ENCODE peak calls at places on chromosomes 16 and 17, in nine cellular contexts. J is H1, Y is upper lobe of left lung, O is stomach, G is sigmoid colon, K is K562, V is suprapubic skin, B is GM12878, H is HepG2. A is an unnamed sample.

GRCh38 chr16:49856741-49857330 is 924 bp upstream of the ZNF423 start:
- DNase-seq in G (peak; percentile 91), V (no peak), J (no peak), O (peak; percentile 74), B (no peak), K (peak; percentile 59), H (peak; percentile 50), Y (peak; percentile 91), A (peak; percentile 86)

GRCh38 chr17:72538921-72539352 is 418.1 kb downstream of the SOX9 start:
- DNase-seq in B (no peak), O (peak; percentile 63), Y (no peak), K (no peak), H (no peak), J (no peak), G (no peak), V (no peak), A (peak; percentile 31)

GRCh38 chr17:49260922-49261291 is 30.3 kb upstream of the PHOSPHO1 start:
- DNase-seq in K (no peak), O (no peak), J (no peak), G (no peak), H (no peak), B (no peak), V (no peak), Y (peak; percentile 50), A (no peak)

GRCh38 chr17:70905796-70906195 is 736.5 kb downstream of the KCNJ2 start:
- DNase-seq in Y (no peak), V (no peak), B (no peak), J (no peak), H (no peak), O (no peak), K (no peak), G (no peak), A (no peak)

GRCh38 chr17:28493467-28493866 is 12.7 kb upstream of the FOXN1 start:
- DNase-seq in J (no peak), K (no peak), O (no peak), G (no peak), B (no peak), V (no peak), H (no peak), Y (no peak), A (no peak)

GRCh38 chr17:29390856-29391631 is 881 bp downstream of the TAOK1 start:
- DNase-seq in Y (no peak), K (peak; percentile 56), V (peak; percentile 65), J (no peak), G (no peak), H (peak; percentile 46), B (no peak), O (no peak), A (peak; percentile 25)

GRCh38 chr16:88702364-88703210 is 3.6 kb downstream of the RNF166 start:
- DNase-seq in J (no peak), O (no peak), Y (peak; percentile 43), H (no peak), K (no peak), B (no peak), G (no peak), V (no peak), A (no peak)

GRCh38 chr16:52690468-52690867 is 143.5 kb upstream of the TOX3 start:
- DNase-seq in H (no peak), O (no peak), B (no peak), J (no peak), V (no peak), Y (no peak), G (no peak), K (no peak), A (no peak)

GRCh38 chr17:75720656-75721462 is at the start of gene ITGB4:
- DNase-seq in O (peak; percentile 91), H (peak; percentile 39), J (peak; percentile 50), V (peak; percentile 70), G (no peak), B (no peak), Y (peak; percentile 94), K (peak; percentile 40), A (peak; percentile 91)

GRCh38 chr17:64216385-64217248 is 46.4 kb downstream of the TEX2 start:
- DNase-seq in G (no peak), B (peak; percentile 26), K (peak; percentile 74), J (no peak), Y (no peak), O (peak; percentile 53), V (no peak), H (peak; percentile 94), A (peak; percentile 49)

GRCh38 chr17:76407509-76407908 is 23.1 kb downstream of the SPHK1 start:
- DNase-seq in H (no peak), Y (no peak), G (no peak), J (no peak), B (no peak), O (no peak), K (no peak), V (no peak), A (no peak)

GRCh38 chr16:740764-741505 is at the start of gene CIAO3:
- DNase-seq in Y (peak; percentile 99), J (no peak), H (peak; percentile 79), B (peak; percentile 60), K (peak; percentile 94), G (peak; percentile 94), O (peak; percentile 91), V (peak; percentile 92), A (peak; percentile 91)

GRCh38 chr17:16450028-16450427 is 34.7 kb downstream of the TRPV2 start:
- DNase-seq in V (no peak), O (no peak), B (no peak), Y (no peak), H (no peak), J (no peak), G (no peak), K (no peak), A (no peak)

GRCh38 chr17:27407916-27408846 is 48.1 kb upstream of the KSR1 start:
- DNase-seq in V (no peak), Y (no peak), G (no peak), J (no peak), B (no peak), K (no peak), O (peak; percentile 16), H (peak; percentile 9), A (no peak)

GRCh38 chr17:77373298-77374169 is 232.8 kb downstream of the SEC14L1 start:
- DNase-seq in V (no peak), Y (peak; percentile 90), G (peak; percentile 77), J (no peak), H (no peak), K (peak; percentile 48), O (peak; percentile 44), B (no peak), A (peak; percentile 37)

GRCh38 chr16:20904507-20905079 is 4.0 kb downstream of the LYRM1 start:
- DNase-seq in H (peak; percentile 40), B (peak; percentile 49), O (peak; percentile 30), V (no peak), G (no peak), K (no peak), Y (peak; percentile 38), J (no peak), A (no peak)

GRCh38 chr16:20906871-20907255 is 6.3 kb downstream of the LYRM1 start:
- DNase-seq in Y (no peak), G (no peak), J (no peak), B (no peak), K (no peak), O (no peak), V (no peak), H (no peak), A (no peak)

GRCh38 chr16:20905576-20905975 is 5.0 kb downstream of the LYRM1 start:
- DNase-seq in O (no peak), V (no peak), Y (no peak), B (no peak), K (no peak), G (no peak), J (no peak), H (no peak), A (no peak)

GRCh38 chr16:20903889-20904506 is 3.4 kb downstream of the LYRM1 start:
- DNase-seq in J (no peak), Y (no peak), V (no peak), H (no peak), B (no peak), G (no peak), K (no peak), O (no peak), A (no peak)

DNA sequence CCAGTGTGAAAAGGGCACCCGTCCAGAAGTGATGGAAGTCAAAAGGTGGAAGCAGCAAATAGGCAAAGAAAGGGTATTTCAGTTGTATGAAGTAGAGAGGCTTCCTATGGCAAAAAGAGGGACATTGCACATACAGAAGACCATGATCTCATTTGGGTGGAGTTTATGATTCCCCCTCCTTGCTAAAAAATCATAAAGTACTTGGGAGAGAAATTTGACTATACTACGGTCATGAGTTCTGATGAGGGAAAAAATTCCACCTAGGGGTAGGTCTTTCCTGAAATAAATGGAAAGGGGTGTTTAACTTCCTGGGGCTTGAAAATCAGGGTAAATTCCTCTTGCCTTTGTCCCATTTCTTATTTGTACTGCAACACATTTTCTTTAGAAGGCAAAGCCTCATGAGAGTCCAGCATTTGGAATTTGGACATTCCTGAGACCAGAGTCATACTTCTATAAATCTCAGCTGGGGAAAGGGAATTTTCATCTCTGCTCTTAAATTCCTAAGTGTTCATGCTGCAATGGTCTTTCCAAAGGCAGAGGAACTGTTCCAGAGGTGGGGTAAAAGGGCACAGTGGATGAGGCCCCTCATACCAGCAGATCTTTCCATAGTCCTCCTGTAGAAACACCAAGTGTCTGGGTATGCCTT is 5.8 kb downstream of the LYRM1 start:
- DNase-seq in O (no peak), Y (no peak), H (no peak), K (no peak), V (no peak), G (no peak), J (no peak), B (no peak), A (no peak)
- TF ChIP-seq POLR2AphosphoS5 in O (no peak), Y (no peak), H (no peak), K (no peak), V (peak; percentile 19), G (peak; percentile 5), J (no peak), B (no peak), A (peak; percentile 20)

GRCh38 chr16:65195998-65196397 is 74.1 kb upstream of the CDH11 start:
- DNase-seq in O (no peak), B (no peak), K (no peak), H (no peak), V (no peak), J (no peak), G (no peak), Y (no peak), A (no peak)
- TF ChIP-seq EP300 in O (no peak), B (no peak), K (no peak), H (no peak), V (no peak), J (no peak), G (no peak), Y (no peak), A (no peak)

DNA sequence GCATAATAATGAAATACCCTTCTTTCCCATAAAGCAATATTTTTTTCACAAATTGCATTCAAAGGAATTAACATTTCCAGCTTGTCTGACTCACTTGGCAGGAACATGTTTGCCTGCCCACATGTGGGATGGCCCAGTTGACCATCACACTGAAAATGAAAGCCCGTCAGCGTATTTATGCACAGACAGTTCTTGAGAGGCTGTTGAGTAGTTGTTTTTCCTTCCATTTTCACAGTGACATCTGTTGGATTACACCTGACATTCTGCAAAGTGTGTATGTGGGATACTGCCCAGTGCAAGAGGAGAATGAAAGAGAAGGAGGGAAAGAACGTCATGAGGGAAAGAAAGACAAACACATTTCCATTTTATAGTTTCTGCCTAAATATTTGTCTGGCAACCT is 29.7 kb downstream of the HS3ST4 start:
- DNase-seq in K (no peak), O (no peak), J (no peak), B (no peak), G (no peak), V (no peak), Y (no peak), H (no peak), A (no peak)
- TF ChIP-seq POLR2A in K (no peak), O (no peak), J (no peak), B (no peak), G (no peak), V (no peak), Y (no peak), H (no peak), A (no peak)

GRCh38 chr16:83392743-83393142 is 415.0 kb upstream of the HSBP1 start:
- DNase-seq in H (no peak), O (no peak), G (no peak), B (no peak), K (no peak), J (no peak), V (no peak), Y (no peak), A (no peak)
- TF ChIP-seq POLR2AphosphoS5 in H (no peak), O (no peak), G (no peak), B (no peak), K (no peak), J (no peak), V (no peak), Y (no peak), A (no peak)